ENCODE peak calls at places on chromosome 14, in six cellular contexts. One of them, this sample, is unnamed.

GRCh38 chr14:72700338-72701231 is 193.3 kb downstream of the DPF3 start:
- DNase-seq in EL: no peak
- DNase-seq in NCI-H1694: no peak
- DNase-seq in non-pigmented ciliary epithelial cell: no peak
- DNase-seq in GM13976: no peak
- DNase-seq in IMR-90: peak; percentile 34
- DNase-seq in this sample: no peak

GRCh38 chr14:34797747-34798583 is 77.2 kb downstream of the BAZ1A start:
- DNase-seq in EL: no peak
- DNase-seq in NCI-H1694: no peak
- DNase-seq in non-pigmented ciliary epithelial cell: no peak
- DNase-seq in GM13976: no peak
- DNase-seq in IMR-90: no peak
- DNase-seq in this sample: no peak

GRCh38 chr14:99600232-99600888 is 3.6 kb downstream of the CCDC85C start:
- DNase-seq in EL: no peak
- DNase-seq in NCI-H1694: no peak
- DNase-seq in non-pigmented ciliary epithelial cell: no peak
- DNase-seq in GM13976: no peak
- DNase-seq in IMR-90: no peak
- DNase-seq in this sample: peak; percentile 67

GRCh38 chr14:75570797-75571196 is 7.6 kb upstream of the FLVCR2 start:
- DNase-seq in EL: no peak
- DNase-seq in NCI-H1694: no peak
- DNase-seq in non-pigmented ciliary epithelial cell: no peak
- DNase-seq in GM13976: no peak
- DNase-seq in IMR-90: no peak
- DNase-seq in this sample: no peak

GRCh38 chr14:91830777-91831176 is 36.6 kb downstream of the TC2N start:
- DNase-seq in EL: no peak
- DNase-seq in NCI-H1694: no peak
- DNase-seq in non-pigmented ciliary epithelial cell: no peak
- DNase-seq in GM13976: no peak
- DNase-seq in IMR-90: no peak
- DNase-seq in this sample: no peak

GRCh38 chr14:36773558-36773957 is 111.9 kb downstream of the PAX9 start:
- DNase-seq in EL: peak; percentile 32
- DNase-seq in NCI-H1694: no peak
- DNase-seq in non-pigmented ciliary epithelial cell: peak; percentile 23
- DNase-seq in GM13976: no peak
- DNase-seq in IMR-90: peak; percentile 6
- DNase-seq in this sample: no peak

GRCh38 chr14:66758031-66758613 is 250.2 kb downstream of the GPHN start:
- DNase-seq in EL: no peak
- DNase-seq in NCI-H1694: no peak
- DNase-seq in non-pigmented ciliary epithelial cell: no peak
- DNase-seq in GM13976: no peak
- DNase-seq in IMR-90: no peak
- DNase-seq in this sample: no peak

GRCh38 chr14:88793259-88793625 is 489 bp upstream of the EML5 start:
- DNase-seq in EL: no peak
- DNase-seq in NCI-H1694: no peak
- DNase-seq in non-pigmented ciliary epithelial cell: no peak
- DNase-seq in GM13976: no peak
- DNase-seq in IMR-90: no peak
- DNase-seq in this sample: no peak

GRCh38 chr14:90815817-90816662 is at the start of gene TTC7B:
- DNase-seq in EL: peak; percentile 36
- DNase-seq in NCI-H1694: no peak
- DNase-seq in non-pigmented ciliary epithelial cell: no peak
- DNase-seq in GM13976: peak; percentile 90
- DNase-seq in IMR-90: peak; percentile 24
- DNase-seq in this sample: peak; percentile 35

GRCh38 chr14:69034612-69035262 is 55.6 kb upstream of the ACTN1 start:
- DNase-seq in EL: peak; percentile 61
- DNase-seq in NCI-H1694: no peak
- DNase-seq in non-pigmented ciliary epithelial cell: no peak
- DNase-seq in GM13976: no peak
- DNase-seq in IMR-90: peak; percentile 57
- DNase-seq in this sample: no peak

GRCh38 chr14:95834491-95834890 is 42.1 kb upstream of the TUNAR start:
- DNase-seq in EL: no peak
- DNase-seq in NCI-H1694: no peak
- DNase-seq in non-pigmented ciliary epithelial cell: no peak
- DNase-seq in GM13976: no peak
- DNase-seq in IMR-90: no peak
- DNase-seq in this sample: no peak

GRCh38 chr14:94451826-94452225 is 774 bp downstream of the SERPINA11 start:
- DNase-seq in EL: no peak
- DNase-seq in NCI-H1694: no peak
- DNase-seq in non-pigmented ciliary epithelial cell: no peak
- DNase-seq in GM13976: no peak
- DNase-seq in IMR-90: no peak
- DNase-seq in this sample: no peak

GRCh38 chr14:60945984-60946383 is 34.9 kb downstream of the TRMT5 start:
- DNase-seq in EL: no peak
- DNase-seq in NCI-H1694: no peak
- DNase-seq in non-pigmented ciliary epithelial cell: no peak
- DNase-seq in GM13976: no peak
- DNase-seq in IMR-90: peak; percentile 37
- DNase-seq in this sample: no peak

GRCh38 chr14:67491741-67492504 is 3.4 kb upstream of the TMEM229B start:
- DNase-seq in EL: no peak
- DNase-seq in NCI-H1694: peak; percentile 93
- DNase-seq in non-pigmented ciliary epithelial cell: no peak
- DNase-seq in GM13976: no peak
- DNase-seq in IMR-90: no peak
- DNase-seq in this sample: no peak

GRCh38 chr14:24678801-24679247 is 44.8 kb upstream of the GZMB start:
- DNase-seq in EL: peak; percentile 88
- DNase-seq in NCI-H1694: peak; percentile 85
- DNase-seq in non-pigmented ciliary epithelial cell: peak; percentile 64
- DNase-seq in GM13976: peak; percentile 75
- DNase-seq in IMR-90: peak; percentile 86
- DNase-seq in this sample: peak; percentile 83

GRCh38 chr14:31949709-31950108 is 127.4 kb upstream of the ARHGAP5 start:
- DNase-seq in EL: peak; percentile 36
- DNase-seq in NCI-H1694: no peak
- DNase-seq in non-pigmented ciliary epithelial cell: no peak
- DNase-seq in GM13976: no peak
- DNase-seq in IMR-90: peak; percentile 48
- DNase-seq in this sample: no peak

This sample was measured in adrenal gland.